ENCODE peak calls at places on chromosomes 2 and 18, in eight cellular contexts. G is right cardiac atrium, J is amygdala, Y is activated gamma-delta T cell treated with Interleukin-2 at 50 U/mL for 16 hours, C is HEK293T, W is NCI-H345, X is HuH-7, P is NCI-H226. Z is an unnamed sample.
A peak's percentile ranks its signal among the peaks of the same experiment; 100 is the strongest.

GRCh38 chr2:96953611-96954489 is 32.5 kb downstream of the FAM178B start:
- DNase-seq in G (peak; percentile 30), P (no peak), Y (no peak), C (no peak), X (no peak), J (no peak), W (no peak), Z (no peak)

GRCh38 chr2:156321243-156321904 is 11.1 kb downstream of the NR4A2 start:
- DNase-seq in W (no peak), G (peak; percentile 30), Y (peak; percentile 25), P (no peak), J (no peak), C (no peak), X (no peak), Z (no peak)

GRCh38 chr2:176187306-176188217 is 906 bp upstream of the HOXD1 start:
- DNase-seq in Y (no peak), C (peak; percentile 43), G (no peak), P (no peak), W (peak; percentile 40), J (no peak), X (peak; percentile 68), Z (peak; percentile 50)

GRCh38 chr2:98148968-98149697 is 62.2 kb downstream of the VWA3B start:
- DNase-seq in P (peak; percentile 90), C (no peak), G (no peak), J (no peak), X (peak; percentile 37), W (no peak), Y (no peak), Z (peak; percentile 94)

GRCh38 chr2:71534786-71535185 is 81.4 kb downstream of the DYSF start:
- DNase-seq in G (no peak), P (no peak), Y (no peak), W (no peak), X (no peak), C (no peak), J (no peak), Z (no peak)

GRCh38 chr2:43370146-43370545 is 143.7 kb upstream of the ZFP36L2 start:
- DNase-seq in W (no peak), X (no peak), P (no peak), G (no peak), J (no peak), Y (no peak), C (no peak), Z (no peak)

GRCh38 chr2:437772-438393 is 150.0 kb upstream of the ALKAL2 start:
- DNase-seq in J (no peak), Y (peak; percentile 74), G (no peak), W (peak; percentile 73), P (no peak), X (no peak), C (no peak), Z (no peak)

GRCh38 chr2:118348380-118349024 is 260.2 kb downstream of the INSIG2 start:
- DNase-seq in C (no peak), G (no peak), X (no peak), P (no peak), W (no peak), J (no peak), Y (no peak), Z (no peak)

GRCh38 chr2:20025065-20025786 is 12.8 kb upstream of the MATN3 start:
- DNase-seq in W (no peak), C (no peak), P (peak; percentile 42), X (no peak), Y (no peak), J (no peak), G (no peak), Z (peak; percentile 18)

GRCh38 chr2:111909079-111909478 is 10.7 kb downstream of the MERTK start:
- DNase-seq in W (no peak), G (no peak), Y (no peak), J (no peak), P (no peak), C (no peak), X (no peak), Z (no peak)

GRCh38 chr2:28430790-28431418 is 38.2 kb downstream of the FOSL2 start:
- DNase-seq in C (no peak), J (no peak), W (no peak), X (no peak), G (no peak), Y (no peak), P (no peak), Z (no peak)

GRCh38 chr2:58428286-58428552 is 187.1 kb upstream of the FANCL start:
- DNase-seq in G (no peak), X (peak; percentile 30), Y (no peak), C (peak; percentile 57), W (peak; percentile 65), J (no peak), P (no peak), Z (no peak)

GRCh38 chr18:47246027-47246971 is 5.2 kb downstream of the SKOR2 start:
- DNase-seq in J (no peak), G (no peak), P (no peak), Y (no peak), C (no peak), X (no peak), W (no peak), Z (no peak)

GRCh38 chr2:223855426-223855825 is 18.0 kb upstream of the AP1S3 start:
- DNase-seq in X (no peak), C (no peak), G (no peak), J (no peak), Y (no peak), W (no peak), P (peak; percentile 64), Z (no peak)

Z was measured in RPMI7951.